ENCODE peak calls at places on chromosomes 13 and 19, in seven cellular contexts. B, I, W, U, G, P and S are unnamed samples.

GRCh38 chr19:28457620-28458019 is 755.3 kb downstream of the UQCRFS1 start:
- DNase-seq in P (no peak), G (no peak), I (no peak), W (no peak), B (no peak), U (no peak), S (no peak)

GRCh38 chr13:97844151-97844550 is 109.3 kb upstream of the IPO5 start:
- DNase-seq in G (no peak), I (no peak), P (no peak), U (no peak), W (no peak), B (no peak), S (no peak)

GRCh38 chr19:19385900-19386339 is 19.6 kb upstream of the GATAD2A start:
- DNase-seq in P (no peak), W (no peak), I (peak), B (no peak), U (no peak), G (no peak), S (no peak)

GRCh38 chr19:1264801-1265610 is 4.1 kb upstream of the CIRBP start:
- DNase-seq in W (no peak), G (no peak), I (peak), U (peak), P (peak), B (peak), S (no peak)

GRCh38 chr13:43785681-43786471 is 896 bp downstream of the ENOX1 start:
- DNase-seq in P (peak), B (peak), W (no peak), G (peak), U (peak), I (peak), S (peak)

GRCh38 chr13:109344552-109345157 is 441.7 kb downstream of the IRS2 start:
- DNase-seq in B (no peak), U (no peak), I (no peak), P (no peak), G (no peak), W (no peak), S (no peak)

GRCh38 chr13:94431987-94432386 is 47.5 kb downstream of the DCT start:
- DNase-seq in B (no peak), I (no peak), G (no peak), U (no peak), W (no peak), P (no peak), S (no peak)

GRCh38 chr19:48735031-48735615 is 5.3 kb downstream of the RASIP1 start:
- DNase-seq in U (peak), I (no peak), B (peak), G (no peak), W (no peak), P (no peak), S (no peak)

GRCh38 chr13:113837554-113838355 is 26.1 kb downstream of the GAS6 start:
- DNase-seq in P (peak), I (peak), G (peak), W (peak), B (peak), U (peak), S (peak)

GRCh38 chr13:51346397-51346796 is 6.9 kb downstream of the SERPINE3 start:
- DNase-seq in B (peak), W (no peak), G (no peak), U (no peak), P (no peak), I (no peak), S (no peak)

GRCh38 chr19:33403973-33404304 is 30.4 kb downstream of the CEBPG start:
- DNase-seq in U (no peak), I (peak), W (no peak), P (no peak), G (no peak), B (no peak), S (no peak)

GRCh38 chr19:55173717-55174409 is 6.2 kb downstream of the SYT5 start:
- DNase-seq in B (peak), G (no peak), U (peak), I (peak), W (peak), P (no peak), S (no peak)

GRCh38 chr19:55169136-55169535 is 2.7 kb upstream of the DNAAF3 start:
- DNase-seq in I (no peak), P (no peak), U (no peak), B (no peak), G (no peak), W (no peak), S (no peak)

GRCh38 chr19:55173186-55173716 is 6.8 kb upstream of the DNAAF3 start:
- DNase-seq in G (no peak), B (peak), U (no peak), W (no peak), I (no peak), P (no peak), S (no peak)

GRCh38 chr19:55172741-55173140 is 6.3 kb upstream of the DNAAF3 start:
- DNase-seq in U (no peak), W (no peak), P (no peak), I (no peak), G (no peak), B (peak), S (no peak)

GRCh38 chr19:55171440-55171839 is 5.0 kb upstream of the DNAAF3 start:
- DNase-seq in P (no peak), G (no peak), B (no peak), I (no peak), W (no peak), U (no peak), S (no peak)
- TF ChIP-seq CTCF in P (no peak), G (no peak), B (no peak), I (no peak), W (no peak), U (no peak), S (no peak)

DNA sequence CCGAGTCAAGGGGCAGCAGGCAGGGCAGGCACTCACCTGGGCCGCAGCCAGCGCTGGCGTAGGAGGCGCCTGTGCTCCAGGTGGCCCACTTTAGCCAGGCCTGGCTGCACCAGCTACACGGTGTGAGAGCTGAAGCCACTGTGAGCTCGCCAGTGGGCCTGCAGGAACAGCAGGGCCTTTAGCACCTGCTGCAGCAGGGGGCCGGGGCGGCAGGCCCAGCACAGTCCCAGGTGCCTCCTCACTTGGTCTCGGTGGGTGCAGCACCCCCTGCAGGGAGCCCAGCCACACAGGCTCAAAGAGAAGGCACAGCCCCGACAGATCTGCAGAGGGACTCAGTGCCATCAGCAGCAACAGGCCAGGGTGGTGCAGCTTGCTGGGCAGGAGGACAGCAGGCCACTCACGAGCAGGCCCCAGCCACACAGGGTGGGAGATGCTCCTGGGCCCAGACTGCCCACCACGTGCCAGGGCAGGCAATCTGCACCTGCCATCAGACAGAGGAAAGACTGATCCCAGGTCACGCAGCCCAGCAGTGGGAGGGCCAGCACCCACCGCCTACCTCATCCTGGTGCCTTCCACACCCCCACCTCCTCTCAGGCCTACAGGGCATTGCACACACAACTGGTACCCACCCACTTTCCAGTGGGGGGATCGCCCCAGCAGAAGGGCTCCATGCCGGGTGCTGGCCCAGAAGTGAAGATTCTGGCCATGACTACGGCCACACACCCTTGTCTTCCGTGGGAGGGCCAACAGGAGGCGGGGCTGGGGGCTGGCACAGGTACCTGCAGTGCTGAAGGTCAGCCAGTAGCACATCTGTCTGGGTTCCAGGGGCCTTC is 15.8 kb downstream of the ARHGAP33 start:
- DNase-seq in G (no peak), W (no peak), P (no peak), U (no peak), B (peak), I (no peak), S (no peak)
- TF ChIP-seq CTCF in G (no peak), W (no peak), P (no peak), U (no peak), B (peak), I (no peak), S (no peak)

GRCh38 chr13:66195238-66195637 is 1034.9 kb downstream of the PCDH9 start:
- DNase-seq in G (no peak), I (no peak), W (no peak), B (no peak), P (no peak), U (no peak), S (no peak)

GRCh38 chr13:66205807-66206206 is 1024.3 kb downstream of the PCDH9 start:
- DNase-seq in W (no peak), B (no peak), U (no peak), G (no peak), I (no peak), P (no peak), S (no peak)

DNA sequence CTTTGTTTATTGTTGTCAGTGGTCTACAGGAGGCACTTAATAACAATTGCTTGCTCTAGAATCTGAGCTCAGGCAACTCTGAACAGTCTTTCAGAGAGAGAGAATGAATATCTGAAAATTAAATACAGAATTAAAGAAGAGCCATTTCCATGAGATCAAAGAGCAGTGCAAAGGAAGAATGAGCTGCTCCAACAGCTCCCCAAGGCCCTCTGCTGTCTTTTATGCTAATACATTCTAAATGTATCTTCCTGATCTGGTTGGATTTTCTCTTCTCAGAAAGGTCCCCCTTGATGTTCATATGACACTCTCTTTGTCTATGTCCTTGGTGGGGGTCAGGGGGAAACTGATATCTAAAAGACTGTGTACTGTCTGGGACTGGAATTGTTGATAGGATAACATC is 1029.6 kb downstream of the PCDH9 start:
- DNase-seq in U (no peak), W (no peak), P (no peak), B (no peak), I (no peak), G (no peak), S (no peak)
- TF ChIP-seq CTCF in U (no peak), W (no peak), P (no peak), B (no peak), I (no peak), G (no peak), S (no peak)

GRCh38 chr19:52343548-52343947 is 7.5 kb downstream of the ZNF610 start:
- DNase-seq in B (peak), U (peak), W (no peak), G (no peak), I (peak), P (no peak), S (no peak)
- TF ChIP-seq CTCF in B (peak), U (no peak), W (peak), G (peak), I (peak), P (peak), S (no peak)

GRCh38 chr19:16659832-16660708 is at the start of gene SMIM7:
- DNase-seq in W (peak), G (peak), B (peak), I (peak), P (peak), U (peak), S (peak)
- TF ChIP-seq CTCF in W (peak), G (peak), B (no peak), I (peak), P (peak), U (no peak), S (no peak)